ENCODE peak calls at places on chromosomes 5 and 9, in four cellular contexts. U is WERI-Rb-1, E is GM23248, D is A549. Q is an unnamed sample.

GRCh38 chr5:132150565-132150964 is 77.0 kb downstream of the CSF2 start:
- DNase-seq in U (no peak), E (no peak), D (no peak), Q (no peak)

GRCh38 chr9:137916540-137916939 is 39.0 kb downstream of the CACNA1B start:
- DNase-seq in U (no peak), E (peak; percentile 1), D (no peak), Q (no peak)

GRCh38 chr9:96255698-96256097 is 46.3 kb downstream of the HSD17B3 start:
- DNase-seq in U (no peak), E (no peak), D (no peak), Q (no peak)

GRCh38 chr5:75513841-75514240 is 2.1 kb downstream of the POLK start:
- DNase-seq in U (no peak), E (no peak), D (no peak), Q (no peak)

GRCh38 chr5:126723643-126724042 is 53.3 kb upstream of the LMNB1 start:
- DNase-seq in U (no peak), E (peak; percentile 10), D (peak; percentile 6), Q (no peak)

GRCh38 chr5:65423623-65424022 is 58.1 kb downstream of the ADAMTS6 start:
- DNase-seq in U (no peak), E (no peak), D (no peak), Q (no peak)

GRCh38 chr5:52772668-52773067 is 15.0 kb upstream of the ITGA1 start:
- DNase-seq in U (no peak), E (no peak), D (no peak), Q (no peak)

GRCh38 chr5:14032944-14033343 is 88.5 kb upstream of the DNAH5 start:
- DNase-seq in U (no peak), E (peak; percentile 89), D (peak; percentile 41), Q (no peak)

GRCh38 chr5:6315580-6315979 is 62.8 kb downstream of the MED10 start:
- DNase-seq in U (no peak), E (no peak), D (no peak), Q (no peak)

GRCh38 chr9:135662758-135663450 is at the start of gene LCN9:
- DNase-seq in U (no peak), E (no peak), D (no peak), Q (peak; percentile 13)